ENCODE peak calls at places on chromosomes 6 and 20, in five cellular contexts. A is A549, V is tibial nerve, F is kidney, K is T-helper 17 cell. N is an unnamed sample.

GRCh38 chr6:4441981-4442434 is 306.6 kb upstream of the ECI2 start:
- DNase-seq in K (no peak), F (no peak), A (peak; percentile 66), V (no peak), N (no peak)

GRCh38 chr6:102154874-102155273 is 761.4 kb downstream of the GRIK2 start:
- DNase-seq in A (no peak), F (no peak), V (no peak), K (no peak), N (no peak)

GRCh38 chr20:50111120-50111828 is 1.7 kb downstream of the UBE2V1 start:
- DNase-seq in A (no peak), F (no peak), K (no peak), V (no peak), N (no peak)

GRCh38 chr6:152271681-152272464 is 365.3 kb downstream of the SYNE1 start:
- DNase-seq in F (peak; percentile 87), A (no peak), K (no peak), V (no peak), N (no peak)

GRCh38 chr6:113734886-113735481 is 122.2 kb upstream of the MARCKS start:
- DNase-seq in K (no peak), V (no peak), F (no peak), A (no peak), N (no peak)

GRCh38 chr6:142384455-142385332 is 82.9 kb downstream of the ADGRG6 start:
- DNase-seq in A (no peak), V (no peak), F (no peak), K (no peak), N (no peak)

GRCh38 chr6:40038626-40039025 is 104.4 kb upstream of the MOCS1 start:
- DNase-seq in V (no peak), K (no peak), F (no peak), A (no peak), N (peak; percentile 13)

GRCh38 chr6:2715737-2716136 is 35.0 kb downstream of the MYLK4 start:
- DNase-seq in K (no peak), A (no peak), F (no peak), V (no peak), N (no peak)

GRCh38 chr6:149334682-149335160 is 17.2 kb downstream of the TAB2 start:
- DNase-seq in A (peak; percentile 48), K (no peak), V (no peak), F (no peak), N (no peak)

GRCh38 chr6:133396630-133397335 is 155.6 kb downstream of the EYA4 start:
- DNase-seq in V (no peak), A (no peak), K (no peak), F (no peak), N (no peak)

GRCh38 chr6:125913864-125914351 is 42.7 kb upstream of the HINT3 start:
- DNase-seq in F (no peak), A (peak; percentile 93), V (no peak), K (no peak), N (no peak)

GRCh38 chr6:89073014-89073620 is 7.4 kb upstream of the PNRC1 start:
- DNase-seq in A (no peak), F (no peak), K (no peak), V (no peak), N (no peak)

GRCh38 chr6:32075781-32076494 is 33.2 kb downstream of the TNXB start:
- DNase-seq in K (no peak), A (no peak), F (peak; percentile 22), V (no peak), N (no peak)

GRCh38 chr6:29751480-29751879 is 28.2 kb downstream of the HLA-F start:
- DNase-seq in A (no peak), K (no peak), V (no peak), F (no peak), N (no peak)

GRCh38 chr6:35142578-35142977 is 1.4 kb upstream of the TCP11 start:
- DNase-seq in A (peak; percentile 6), K (no peak), F (no peak), V (no peak), N (no peak)

GRCh38 chr20:11315506-11315905 is 602.2 kb upstream of the BTBD3 start:
- DNase-seq in K (no peak), A (no peak), F (no peak), V (no peak), N (no peak)

GRCh38 chr20:17969276-17969883 is 562 bp downstream of the MGME1 start:
- DNase-seq in V (no peak), A (peak; percentile 59), K (peak; percentile 15), F (no peak), N (no peak)

GRCh38 chr20:20864346-20865096 is 152.1 kb upstream of the RALGAPA2 start:
- DNase-seq in K (no peak), A (peak; percentile 50), F (no peak), V (no peak), N (no peak)

GRCh38 chr20:63457737-63458136 is 14.7 kb downstream of the KCNQ2 start:
- DNase-seq in A (peak; percentile 60), K (no peak), V (no peak), F (no peak), N (no peak)

GRCh38 chr6:78251930-78252329 is 599.1 kb downstream of the MEI4 start:
- DNase-seq in V (no peak), A (no peak), K (no peak), F (no peak), N (no peak)

GRCh38 chr20:2300002-2300401 is 4.2 kb downstream of the TGM3 start:
- DNase-seq in A (no peak), F (no peak), V (no peak), K (no peak), N (no peak)

GRCh38 chr20:48025661-48026060 is 240.4 kb upstream of the SULF2 start:
- DNase-seq in F (no peak), A (no peak), V (no peak), K (no peak), N (no peak)

GRCh38 chr6:156487877-156488276 is 289.3 kb upstream of the ARID1B start:
- DNase-seq in A (no peak), K (no peak), F (no peak), V (no peak), N (no peak)

GRCh38 chr6:132797975-132798819 is at the start of gene SLC18B1:
- DNase-seq in F (peak; percentile 88), A (no peak), V (peak; percentile 26), K (peak; percentile 58), N (no peak)

GRCh38 chr6:42404494-42404893 is 47.2 kb downstream of the TRERF1 start:
- DNase-seq in A (peak; percentile 53), F (no peak), K (no peak), V (no peak), N (no peak)

GRCh38 chr6:30396833-30397479 is 52.0 kb downstream of the RPP21 start:
- DNase-seq in V (peak; percentile 45), K (peak; percentile 72), A (peak; percentile 57), F (peak; percentile 90), N (peak; percentile 11)

GRCh38 chr20:60137657-60138245 is 179.5 kb downstream of the CDH26 start:
- DNase-seq in V (no peak), F (no peak), K (no peak), A (peak; percentile 23), N (no peak)

GRCh38 chr20:4920131-4920530 is 81.2 kb downstream of the SLC23A2 start:
- DNase-seq in A (no peak), V (no peak), K (no peak), F (no peak), N (no peak)

GRCh38 chr6:35473075-35473848 is 5.1 kb downstream of the RPL10A start:
- DNase-seq in A (no peak), F (no peak), V (no peak), K (no peak), N (no peak)

GRCh38 chr20:62624325-62624690 is 18.0 kb upstream of the SLCO4A1 start:
- DNase-seq in A (no peak), V (no peak), K (no peak), F (peak; percentile 86), N (no peak)

GRCh38 chr6:135301304-135301703 is 120.2 kb downstream of the MYB start:
- DNase-seq in F (no peak), A (no peak), V (no peak), K (no peak), N (no peak)

GRCh38 chr6:27517928-27518787 is 45.3 kb upstream of the ZNF184 start:
- DNase-seq in A (no peak), K (no peak), F (no peak), V (no peak), N (peak; percentile 44)

GRCh38 chr6:141685416-141685815 is 447.3 kb upstream of the GJE1 start:
- DNase-seq in V (no peak), A (no peak), F (no peak), K (no peak), N (no peak)

GRCh38 chr20:36368400-36368799 is 62.3 kb downstream of the DLGAP4 start:
- DNase-seq in V (no peak), A (no peak), K (no peak), F (no peak), N (no peak)

GRCh38 chr20:57705103-57705899 is 4.5 kb downstream of the PMEPA1 start:
- DNase-seq in V (no peak), F (no peak), K (no peak), A (no peak), N (no peak)

GRCh38 chr20:23133560-23133998 is 47.5 kb upstream of the CD93 start:
- DNase-seq in K (no peak), V (no peak), A (no peak), F (no peak), N (no peak)